ENCODE peak calls at places on chromosomes 2 and 18, in nine cellular contexts. One of them, this sample, is unnamed. For H3K27me3, the result is how much of the 10 kb centered on the place peaks cover.

GRCh38 chr18:59893971-59894370 is 5.8 kb upstream of the PMAIP1 start:
- DNase-seq in colonic mucosa: no peak
- DNase-seq in lower lobe of right lung: no peak
- DNase-seq in heart left ventricle: no peak
- DNase-seq in fibroblast of lung: peak
- DNase-seq in transverse colon: no peak
- DNase-seq in neural progenitor cell: no peak
- DNase-seq in body of pancreas: no peak
- DNase-seq in dorsolateral prefrontal cortex: no peak
- DNase-seq in this sample: no peak

GRCh38 chr18:57437782-57438668 is 2.9 kb downstream of the ONECUT2 start:
- DNase-seq in colonic mucosa: peak
- DNase-seq in lower lobe of right lung: no peak
- DNase-seq in heart left ventricle: peak
- DNase-seq in fibroblast of lung: peak
- DNase-seq in transverse colon: peak
- DNase-seq in neural progenitor cell: peak
- DNase-seq in body of pancreas: peak
- DNase-seq in dorsolateral prefrontal cortex: peak
- DNase-seq in this sample: no peak

GRCh38 chr2:27914046-27914792 is 23.7 kb downstream of the BABAM2 start:
- DNase-seq in colonic mucosa: no peak
- DNase-seq in lower lobe of right lung: no peak
- DNase-seq in heart left ventricle: no peak
- DNase-seq in fibroblast of lung: no peak
- DNase-seq in transverse colon: no peak
- DNase-seq in neural progenitor cell: no peak
- DNase-seq in body of pancreas: no peak
- DNase-seq in dorsolateral prefrontal cortex: no peak
- DNase-seq in this sample: no peak

GRCh38 chr2:8625399-8626283 is 56.2 kb upstream of the ID2 start:
- DNase-seq in colonic mucosa: peak
- DNase-seq in lower lobe of right lung: peak
- DNase-seq in heart left ventricle: no peak
- DNase-seq in fibroblast of lung: no peak
- DNase-seq in transverse colon: no peak
- DNase-seq in neural progenitor cell: no peak
- DNase-seq in body of pancreas: peak
- DNase-seq in dorsolateral prefrontal cortex: no peak
- DNase-seq in this sample: no peak

GRCh38 chr2:8998418-8998817 is 5.1 kb downstream of the MBOAT2 start:
- DNase-seq in colonic mucosa: no peak
- DNase-seq in lower lobe of right lung: no peak
- DNase-seq in heart left ventricle: no peak
- DNase-seq in fibroblast of lung: no peak
- DNase-seq in transverse colon: no peak
- DNase-seq in neural progenitor cell: no peak
- DNase-seq in body of pancreas: no peak
- DNase-seq in dorsolateral prefrontal cortex: no peak
- DNase-seq in this sample: no peak

GRCh38 chr2:146665801-146666200 is 1179.0 kb upstream of the ACVR2A start:
- DNase-seq in colonic mucosa: no peak
- DNase-seq in lower lobe of right lung: no peak
- DNase-seq in heart left ventricle: no peak
- DNase-seq in fibroblast of lung: no peak
- DNase-seq in transverse colon: no peak
- DNase-seq in neural progenitor cell: no peak
- DNase-seq in body of pancreas: no peak
- DNase-seq in dorsolateral prefrontal cortex: no peak
- DNase-seq in this sample: no peak

GRCh38 chr2:20080839-20081348 is 29.5 kb upstream of the LAPTM4A start:
- DNase-seq in colonic mucosa: no peak
- DNase-seq in lower lobe of right lung: no peak
- DNase-seq in heart left ventricle: no peak
- DNase-seq in fibroblast of lung: no peak
- DNase-seq in transverse colon: no peak
- DNase-seq in neural progenitor cell: peak
- DNase-seq in body of pancreas: no peak
- DNase-seq in dorsolateral prefrontal cortex: no peak
- DNase-seq in this sample: no peak

GRCh38 chr2:171432969-171433762 is 624 bp downstream of the METTL8 start:
- DNase-seq in colonic mucosa: peak
- DNase-seq in lower lobe of right lung: peak
- DNase-seq in heart left ventricle: no peak
- DNase-seq in fibroblast of lung: peak
- DNase-seq in transverse colon: peak
- DNase-seq in neural progenitor cell: peak
- DNase-seq in body of pancreas: peak
- DNase-seq in dorsolateral prefrontal cortex: no peak
- DNase-seq in this sample: no peak

GRCh38 chr18:79588636-79589481 is 90.7 kb upstream of the CTDP1 start:
- DNase-seq in colonic mucosa: peak
- DNase-seq in lower lobe of right lung: peak
- DNase-seq in heart left ventricle: peak
- DNase-seq in fibroblast of lung: peak
- DNase-seq in transverse colon: peak
- DNase-seq in neural progenitor cell: peak
- DNase-seq in body of pancreas: peak
- DNase-seq in dorsolateral prefrontal cortex: no peak
- DNase-seq in this sample: no peak

GRCh38 chr2:236354973-236355595 is 90.9 kb upstream of the ASB18 start:
- DNase-seq in colonic mucosa: no peak
- DNase-seq in lower lobe of right lung: no peak
- DNase-seq in heart left ventricle: no peak
- DNase-seq in fibroblast of lung: no peak
- DNase-seq in transverse colon: no peak
- DNase-seq in neural progenitor cell: no peak
- DNase-seq in body of pancreas: no peak
- DNase-seq in dorsolateral prefrontal cortex: no peak
- DNase-seq in this sample: no peak

GRCh38 chr18:46320928-46321855 is 217.0 kb downstream of the HAUS1 start:
- DNase-seq in colonic mucosa: no peak
- DNase-seq in lower lobe of right lung: no peak
- DNase-seq in heart left ventricle: no peak
- DNase-seq in fibroblast of lung: peak
- DNase-seq in transverse colon: no peak
- DNase-seq in neural progenitor cell: no peak
- DNase-seq in body of pancreas: no peak
- DNase-seq in dorsolateral prefrontal cortex: no peak
- DNase-seq in this sample: peak

GRCh38 chr2:11235583-11235982 is 80.3 kb downstream of the SLC66A3 start:
- DNase-seq in colonic mucosa: no peak
- DNase-seq in lower lobe of right lung: no peak
- DNase-seq in heart left ventricle: no peak
- DNase-seq in fibroblast of lung: no peak
- DNase-seq in transverse colon: no peak
- DNase-seq in neural progenitor cell: no peak
- DNase-seq in body of pancreas: no peak
- DNase-seq in dorsolateral prefrontal cortex: no peak
- DNase-seq in this sample: no peak

GRCh38 chr2:96665083-96665569 is 22.6 kb downstream of the FER1L5 start:
- DNase-seq in colonic mucosa: no peak
- DNase-seq in lower lobe of right lung: peak
- DNase-seq in heart left ventricle: no peak
- DNase-seq in fibroblast of lung: peak
- DNase-seq in transverse colon: no peak
- DNase-seq in neural progenitor cell: no peak
- DNase-seq in body of pancreas: peak
- DNase-seq in dorsolateral prefrontal cortex: no peak
- DNase-seq in this sample: peak

GRCh38 chr2:10722252-10722825 is 909 bp downstream of the ATP6V1C2 start:
- DNase-seq in colonic mucosa: no peak
- DNase-seq in lower lobe of right lung: no peak
- DNase-seq in heart left ventricle: no peak
- DNase-seq in fibroblast of lung: no peak
- DNase-seq in transverse colon: no peak
- DNase-seq in neural progenitor cell: peak
- DNase-seq in body of pancreas: no peak
- DNase-seq in dorsolateral prefrontal cortex: no peak
- DNase-seq in this sample: no peak

GRCh38 chr2:241720560-241720959 is 13.9 kb upstream of the D2HGDH start:
- DNase-seq in colonic mucosa: no peak
- DNase-seq in lower lobe of right lung: no peak
- DNase-seq in heart left ventricle: no peak
- DNase-seq in fibroblast of lung: no peak
- DNase-seq in transverse colon: no peak
- DNase-seq in neural progenitor cell: no peak
- DNase-seq in body of pancreas: no peak
- DNase-seq in dorsolateral prefrontal cortex: no peak
- DNase-seq in this sample: no peak

GRCh38 chr2:120820263-120820884 is 84.7 kb downstream of the GLI2 start:
- DNase-seq in colonic mucosa: no peak
- DNase-seq in lower lobe of right lung: no peak
- DNase-seq in heart left ventricle: peak
- DNase-seq in fibroblast of lung: peak
- DNase-seq in transverse colon: peak
- DNase-seq in neural progenitor cell: peak
- DNase-seq in body of pancreas: no peak
- DNase-seq in dorsolateral prefrontal cortex: no peak
- DNase-seq in this sample: no peak

GRCh38 chr18:34972765-34973414 is 68.3 kb upstream of the MAPRE2 start:
- DNase-seq in colonic mucosa: no peak
- DNase-seq in lower lobe of right lung: no peak
- DNase-seq in heart left ventricle: no peak
- DNase-seq in fibroblast of lung: no peak
- DNase-seq in transverse colon: no peak
- DNase-seq in neural progenitor cell: no peak
- DNase-seq in body of pancreas: no peak
- DNase-seq in dorsolateral prefrontal cortex: no peak
- DNase-seq in this sample: no peak

GRCh38 chr2:104584393-104584792 is 269.5 kb upstream of the POU3F3 start:
- DNase-seq in colonic mucosa: no peak
- DNase-seq in lower lobe of right lung: no peak
- DNase-seq in heart left ventricle: no peak
- DNase-seq in fibroblast of lung: no peak
- DNase-seq in transverse colon: no peak
- DNase-seq in neural progenitor cell: peak
- DNase-seq in body of pancreas: no peak
- DNase-seq in dorsolateral prefrontal cortex: no peak
- DNase-seq in this sample: no peak
- H3K27me3 ChIP-seq in colonic mucosa: under half
- H3K27me3 ChIP-seq in lower lobe of right lung: under half
- H3K27me3 ChIP-seq in heart left ventricle: under half
- H3K27me3 ChIP-seq in fibroblast of lung: under half
- H3K27me3 ChIP-seq in transverse colon: under half
- H3K27me3 ChIP-seq in neural progenitor cell: under half
- H3K27me3 ChIP-seq in body of pancreas: under half
- H3K27me3 ChIP-seq in dorsolateral prefrontal cortex: under half
- H3K27me3 ChIP-seq in this sample: under half

DNA sequence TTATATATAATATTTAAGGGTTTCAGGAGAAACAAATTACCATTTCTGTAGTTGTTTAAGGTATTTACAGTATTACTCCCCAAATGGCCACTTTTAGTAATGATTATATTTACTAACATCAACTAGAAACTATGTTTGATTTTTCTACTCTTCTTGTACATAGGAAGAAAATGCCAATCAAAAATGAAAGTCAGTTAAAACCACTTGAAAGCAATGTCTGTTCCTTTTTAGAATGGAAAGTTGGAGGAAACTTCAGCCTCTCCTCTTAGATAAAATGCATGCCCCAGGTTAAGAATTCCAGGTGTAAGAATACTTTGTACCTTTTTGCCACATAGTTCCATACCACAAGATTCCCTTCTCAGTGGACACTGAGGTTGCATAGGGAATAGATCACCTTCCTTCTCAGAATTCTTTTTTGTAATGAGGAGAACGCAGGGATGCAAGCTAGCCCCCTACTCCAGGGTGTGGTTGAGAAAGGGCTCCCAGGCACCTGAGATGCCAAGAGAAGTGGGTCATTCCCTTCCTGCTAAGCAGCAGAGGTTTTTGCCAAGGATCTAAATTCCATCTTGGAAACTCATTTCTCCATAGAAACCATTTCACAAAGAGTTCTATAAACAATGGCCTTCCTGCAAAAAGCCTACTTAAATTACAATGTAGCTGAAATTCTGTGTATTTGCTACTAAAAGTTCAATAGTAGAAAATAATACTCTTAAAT is 3.6 kb upstream of the PPP3R1 start:
- DNase-seq in colonic mucosa: no peak
- DNase-seq in lower lobe of right lung: no peak
- DNase-seq in heart left ventricle: no peak
- DNase-seq in fibroblast of lung: peak
- DNase-seq in transverse colon: no peak
- DNase-seq in neural progenitor cell: peak
- DNase-seq in body of pancreas: no peak
- DNase-seq in dorsolateral prefrontal cortex: no peak
- DNase-seq in this sample: no peak
- H3K4me3 ChIP-seq in colonic mucosa: no peak
- H3K4me3 ChIP-seq in lower lobe of right lung: no peak
- H3K4me3 ChIP-seq in heart left ventricle: no peak
- H3K4me3 ChIP-seq in fibroblast of lung: no peak
- H3K4me3 ChIP-seq in transverse colon: no peak
- H3K4me3 ChIP-seq in neural progenitor cell: no peak
- H3K4me3 ChIP-seq in body of pancreas: no peak
- H3K4me3 ChIP-seq in dorsolateral prefrontal cortex: no peak
- H3K4me3 ChIP-seq in this sample: no peak

DNA sequence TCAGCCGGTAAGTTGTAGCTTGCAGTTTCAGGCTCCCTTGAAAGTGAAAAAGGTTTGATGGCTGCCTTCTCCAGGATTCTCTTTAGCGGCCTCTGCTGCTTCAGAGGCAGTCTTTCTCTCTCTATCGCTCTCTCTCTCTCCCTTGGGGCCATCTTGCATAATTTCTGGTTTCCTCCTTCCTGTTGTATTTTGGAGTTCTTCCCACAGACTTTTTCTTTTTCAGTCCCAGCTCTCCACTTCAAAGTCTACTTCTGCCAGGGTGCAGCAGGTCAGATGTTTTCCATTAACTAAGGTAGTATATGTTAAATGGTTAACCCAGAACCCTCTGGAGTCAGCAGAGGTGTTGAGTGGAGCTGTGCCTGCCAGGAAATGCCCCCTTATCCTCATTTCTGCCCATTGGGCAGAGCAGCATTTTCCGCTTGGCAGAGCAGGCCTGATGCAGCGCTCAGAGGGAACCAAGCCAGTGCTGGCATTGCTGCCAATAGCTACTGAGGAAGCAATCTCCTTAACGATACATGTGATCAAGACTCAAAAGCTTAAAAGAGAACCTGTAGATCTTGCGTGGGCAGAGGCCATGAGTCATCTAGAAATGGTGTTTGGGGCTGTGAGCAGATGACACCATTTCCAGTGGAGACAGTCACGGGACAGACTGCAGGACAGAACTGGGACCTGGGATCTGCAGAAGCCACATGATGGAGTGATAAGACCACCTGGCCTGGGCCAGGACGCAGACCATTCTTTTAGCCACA is 20.8 kb downstream of the DBI start:
- DNase-seq in colonic mucosa: peak
- DNase-seq in lower lobe of right lung: peak
- DNase-seq in heart left ventricle: peak
- DNase-seq in fibroblast of lung: peak
- DNase-seq in transverse colon: peak
- DNase-seq in neural progenitor cell: no peak
- DNase-seq in body of pancreas: peak
- DNase-seq in dorsolateral prefrontal cortex: peak
- DNase-seq in this sample: peak
- TF ChIP-seq CTCF in colonic mucosa: no peak
- TF ChIP-seq CTCF in lower lobe of right lung: peak
- TF ChIP-seq CTCF in heart left ventricle: no peak
- TF ChIP-seq CTCF in fibroblast of lung: peak
- TF ChIP-seq CTCF in transverse colon: no peak
- TF ChIP-seq CTCF in neural progenitor cell: no peak
- TF ChIP-seq CTCF in body of pancreas: no peak
- TF ChIP-seq CTCF in dorsolateral prefrontal cortex: peak
- TF ChIP-seq CTCF in this sample: peak

GRCh38 chr18:47545613-47546012 is 294.2 kb upstream of the SKOR2 start:
- DNase-seq in colonic mucosa: no peak
- DNase-seq in lower lobe of right lung: no peak
- DNase-seq in heart left ventricle: no peak
- DNase-seq in fibroblast of lung: no peak
- DNase-seq in transverse colon: no peak
- DNase-seq in neural progenitor cell: peak
- DNase-seq in body of pancreas: no peak
- DNase-seq in dorsolateral prefrontal cortex: no peak
- DNase-seq in this sample: no peak
- H3K27me3 ChIP-seq in colonic mucosa: under half
- H3K27me3 ChIP-seq in lower lobe of right lung: under half
- H3K27me3 ChIP-seq in heart left ventricle: under half
- H3K27me3 ChIP-seq in fibroblast of lung: under half
- H3K27me3 ChIP-seq in transverse colon: under half
- H3K27me3 ChIP-seq in neural progenitor cell: under half
- H3K27me3 ChIP-seq in body of pancreas: under half
- H3K27me3 ChIP-seq in dorsolateral prefrontal cortex: under half
- H3K27me3 ChIP-seq in this sample: under half